ENCODE peak calls at places on chromosomes 1 and 21, in eight cellular contexts. One of them, this sample, is unnamed. For H3K9me3, the result is how much of the 10 kb centered on the place peaks cover.

GRCh38 chr1:165481820-165482532 is 37.0 kb upstream of the RXRG start:
- DNase-seq in colonic mucosa: no peak
- DNase-seq in CD4-positive, alpha-beta T cell: no peak
- DNase-seq in aorta: no peak
- DNase-seq in heart left ventricle: peak
- DNase-seq in A673: peak
- DNase-seq in CD4-positive, alpha-beta memory T cell: no peak
- DNase-seq in AG04450: peak
- DNase-seq in this sample: no peak

GRCh38 chr1:162324391-162324790 is 52.3 kb downstream of the SPATA46 start:
- DNase-seq in CD4-positive, alpha-beta memory T cell: no peak
- DNase-seq in heart left ventricle: no peak
- DNase-seq in A673: no peak
- DNase-seq in aorta: no peak
- DNase-seq in colonic mucosa: no peak
- DNase-seq in AG04450: no peak
- DNase-seq in CD4-positive, alpha-beta T cell: no peak
- DNase-seq in this sample: no peak

GRCh38 chr21:37582613-37583012 is 216.0 kb downstream of the DYRK1A start:
- DNase-seq in colonic mucosa: no peak
- DNase-seq in CD4-positive, alpha-beta memory T cell: no peak
- DNase-seq in aorta: no peak
- DNase-seq in AG04450: peak
- DNase-seq in heart left ventricle: no peak
- DNase-seq in CD4-positive, alpha-beta T cell: no peak
- DNase-seq in A673: peak
- DNase-seq in this sample: no peak

GRCh38 chr1:58035523-58035922 is 511.0 kb downstream of the OMA1 start:
- DNase-seq in aorta: no peak
- DNase-seq in AG04450: no peak
- DNase-seq in colonic mucosa: no peak
- DNase-seq in CD4-positive, alpha-beta T cell: no peak
- DNase-seq in CD4-positive, alpha-beta memory T cell: no peak
- DNase-seq in A673: peak
- DNase-seq in heart left ventricle: no peak
- DNase-seq in this sample: no peak

GRCh38 chr1:193700710-193701355 is 514.4 kb upstream of the B3GALT2 start:
- DNase-seq in heart left ventricle: no peak
- DNase-seq in aorta: no peak
- DNase-seq in CD4-positive, alpha-beta memory T cell: no peak
- DNase-seq in AG04450: no peak
- DNase-seq in CD4-positive, alpha-beta T cell: no peak
- DNase-seq in colonic mucosa: no peak
- DNase-seq in A673: peak
- DNase-seq in this sample: no peak

GRCh38 chr21:17146426-17146825 is 366.4 kb upstream of the CXADR start:
- DNase-seq in heart left ventricle: no peak
- DNase-seq in CD4-positive, alpha-beta T cell: no peak
- DNase-seq in A673: no peak
- DNase-seq in CD4-positive, alpha-beta memory T cell: no peak
- DNase-seq in aorta: no peak
- DNase-seq in AG04450: no peak
- DNase-seq in colonic mucosa: no peak
- DNase-seq in this sample: no peak

GRCh38 chr1:201732351-201732750 is 96.6 kb upstream of the IPO9 start:
- DNase-seq in CD4-positive, alpha-beta T cell: no peak
- DNase-seq in heart left ventricle: no peak
- DNase-seq in A673: no peak
- DNase-seq in aorta: no peak
- DNase-seq in AG04450: no peak
- DNase-seq in colonic mucosa: no peak
- DNase-seq in CD4-positive, alpha-beta memory T cell: no peak
- DNase-seq in this sample: no peak

GRCh38 chr1:209809601-209810000 is 3.7 kb upstream of the IRF6 start:
- DNase-seq in CD4-positive, alpha-beta memory T cell: no peak
- DNase-seq in colonic mucosa: no peak
- DNase-seq in AG04450: no peak
- DNase-seq in A673: no peak
- DNase-seq in heart left ventricle: no peak
- DNase-seq in CD4-positive, alpha-beta T cell: no peak
- DNase-seq in aorta: no peak
- DNase-seq in this sample: no peak

GRCh38 chr1:63746129-63746864 is 27.5 kb upstream of the ROR1 start:
- DNase-seq in CD4-positive, alpha-beta T cell: no peak
- DNase-seq in CD4-positive, alpha-beta memory T cell: no peak
- DNase-seq in heart left ventricle: no peak
- DNase-seq in A673: no peak
- DNase-seq in aorta: peak
- DNase-seq in colonic mucosa: no peak
- DNase-seq in AG04450: peak
- DNase-seq in this sample: no peak

GRCh38 chr1:7558921-7559869 is 211.9 kb upstream of the VAMP3 start:
- DNase-seq in CD4-positive, alpha-beta memory T cell: no peak
- DNase-seq in colonic mucosa: no peak
- DNase-seq in AG04450: no peak
- DNase-seq in aorta: no peak
- DNase-seq in heart left ventricle: peak
- DNase-seq in CD4-positive, alpha-beta T cell: no peak
- DNase-seq in A673: no peak
- DNase-seq in this sample: no peak

GRCh38 chr1:89001510-89001909 is 9.1 kb upstream of the KYAT3 start:
- DNase-seq in CD4-positive, alpha-beta memory T cell: no peak
- DNase-seq in A673: no peak
- DNase-seq in colonic mucosa: no peak
- DNase-seq in heart left ventricle: no peak
- DNase-seq in CD4-positive, alpha-beta T cell: no peak
- DNase-seq in AG04450: no peak
- DNase-seq in aorta: no peak
- DNase-seq in this sample: no peak

GRCh38 chr1:63112155-63112914 is 210.0 kb upstream of the FOXD3 start:
- DNase-seq in aorta: no peak
- DNase-seq in AG04450: no peak
- DNase-seq in CD4-positive, alpha-beta T cell: no peak
- DNase-seq in colonic mucosa: no peak
- DNase-seq in heart left ventricle: no peak
- DNase-seq in CD4-positive, alpha-beta memory T cell: no peak
- DNase-seq in A673: peak
- DNase-seq in this sample: no peak

GRCh38 chr1:169138866-169139670 is 32.6 kb downstream of the ATP1B1 start:
- DNase-seq in CD4-positive, alpha-beta T cell: no peak
- DNase-seq in AG04450: no peak
- DNase-seq in A673: no peak
- DNase-seq in CD4-positive, alpha-beta memory T cell: no peak
- DNase-seq in aorta: no peak
- DNase-seq in heart left ventricle: no peak
- DNase-seq in colonic mucosa: no peak
- DNase-seq in this sample: no peak

GRCh38 chr1:118934706-118935105 is 53.4 kb downstream of the TBX15 start:
- DNase-seq in CD4-positive, alpha-beta memory T cell: no peak
- DNase-seq in CD4-positive, alpha-beta T cell: no peak
- DNase-seq in A673: no peak
- DNase-seq in aorta: no peak
- DNase-seq in heart left ventricle: no peak
- DNase-seq in AG04450: no peak
- DNase-seq in colonic mucosa: no peak
- DNase-seq in this sample: no peak

GRCh38 chr1:47881505-47882442 is 115.4 kb downstream of the TRABD2B start:
- DNase-seq in heart left ventricle: no peak
- DNase-seq in colonic mucosa: no peak
- DNase-seq in CD4-positive, alpha-beta memory T cell: no peak
- DNase-seq in aorta: no peak
- DNase-seq in A673: no peak
- DNase-seq in CD4-positive, alpha-beta T cell: no peak
- DNase-seq in AG04450: no peak
- DNase-seq in this sample: no peak

GRCh38 chr1:234125283-234125682 is 220.8 kb downstream of the SLC35F3 start:
- DNase-seq in aorta: no peak
- DNase-seq in colonic mucosa: peak
- DNase-seq in heart left ventricle: no peak
- DNase-seq in A673: peak
- DNase-seq in AG04450: no peak
- DNase-seq in CD4-positive, alpha-beta memory T cell: no peak
- DNase-seq in CD4-positive, alpha-beta T cell: no peak
- DNase-seq in this sample: no peak

GRCh38 chr1:154158307-154159125 is 3.6 kb upstream of the NUP210L start:
- DNase-seq in A673: no peak
- DNase-seq in CD4-positive, alpha-beta T cell: no peak
- DNase-seq in heart left ventricle: no peak
- DNase-seq in colonic mucosa: no peak
- DNase-seq in aorta: no peak
- DNase-seq in CD4-positive, alpha-beta memory T cell: no peak
- DNase-seq in AG04450: no peak
- DNase-seq in this sample: no peak

GRCh38 chr1:17218939-17219338 is 14.0 kb downstream of the PADI1 start:
- DNase-seq in CD4-positive, alpha-beta memory T cell: no peak
- DNase-seq in heart left ventricle: no peak
- DNase-seq in CD4-positive, alpha-beta T cell: no peak
- DNase-seq in aorta: no peak
- DNase-seq in colonic mucosa: no peak
- DNase-seq in A673: no peak
- DNase-seq in AG04450: no peak
- DNase-seq in this sample: no peak

GRCh38 chr1:154753426-154753825 is 116.7 kb downstream of the KCNN3 start:
- DNase-seq in colonic mucosa: no peak
- DNase-seq in CD4-positive, alpha-beta memory T cell: no peak
- DNase-seq in AG04450: no peak
- DNase-seq in CD4-positive, alpha-beta T cell: no peak
- DNase-seq in aorta: no peak
- DNase-seq in A673: no peak
- DNase-seq in heart left ventricle: no peak
- DNase-seq in this sample: no peak

DNA sequence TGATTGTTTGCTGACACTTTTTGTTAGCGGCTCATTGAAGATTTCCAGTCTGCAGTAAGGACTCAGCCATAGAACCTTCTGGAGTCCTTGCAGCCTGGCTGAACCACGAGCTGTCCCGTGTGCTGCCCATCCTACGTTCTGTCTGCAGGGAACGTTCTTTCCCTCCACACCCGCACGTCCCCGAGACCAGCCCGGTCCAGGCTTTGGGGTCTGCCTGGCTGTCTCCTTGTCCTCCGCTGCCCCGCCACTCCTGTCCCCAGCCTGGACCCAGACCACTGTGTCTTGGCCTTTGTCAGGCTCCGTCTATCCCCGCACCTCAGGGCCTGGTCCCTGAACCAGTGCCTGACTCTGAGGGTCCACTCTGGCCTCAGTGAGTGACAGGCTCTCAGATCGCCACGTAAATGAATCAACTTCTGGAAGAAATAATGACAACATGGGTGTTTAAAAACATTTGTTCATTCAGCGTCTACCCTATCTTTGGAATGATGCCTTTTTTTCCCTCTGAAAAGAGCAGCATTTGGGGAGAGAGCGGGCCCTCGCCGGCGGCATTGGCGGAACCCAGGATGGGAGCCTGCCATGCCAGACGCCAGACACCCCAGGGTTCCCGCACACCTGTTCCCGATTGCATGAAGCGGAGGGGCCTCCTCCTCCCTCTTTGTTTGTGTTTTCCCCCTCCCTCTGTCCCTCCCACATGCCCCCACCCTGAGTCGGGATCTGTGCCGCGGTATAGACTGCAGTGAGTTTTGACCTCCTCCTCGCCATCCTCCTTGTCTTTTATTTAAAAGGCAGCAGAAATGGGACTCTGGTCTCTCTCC is 43.9 kb upstream of the C1orf174 start:
- DNase-seq in CD4-positive, alpha-beta T cell: no peak
- DNase-seq in aorta: no peak
- DNase-seq in A673: no peak
- DNase-seq in heart left ventricle: no peak
- DNase-seq in CD4-positive, alpha-beta memory T cell: no peak
- DNase-seq in AG04450: no peak
- DNase-seq in colonic mucosa: no peak
- DNase-seq in this sample: no peak
- H3K9me3 ChIP-seq in CD4-positive, alpha-beta T cell: under half
- H3K9me3 ChIP-seq in aorta: under half
- H3K9me3 ChIP-seq in A673: under half
- H3K9me3 ChIP-seq in heart left ventricle: under half
- H3K9me3 ChIP-seq in CD4-positive, alpha-beta memory T cell: under half
- H3K9me3 ChIP-seq in AG04450: half or more
- H3K9me3 ChIP-seq in colonic mucosa: under half
- H3K9me3 ChIP-seq in this sample: under half

GRCh38 chr1:238658766-238659165 is 727.6 kb upstream of the CHRM3 start:
- DNase-seq in heart left ventricle: no peak
- DNase-seq in colonic mucosa: no peak
- DNase-seq in A673: no peak
- DNase-seq in CD4-positive, alpha-beta T cell: no peak
- DNase-seq in CD4-positive, alpha-beta memory T cell: no peak
- DNase-seq in aorta: no peak
- DNase-seq in AG04450: no peak
- DNase-seq in this sample: no peak

GRCh38 chr1:238660849-238661248 is 725.5 kb upstream of the CHRM3 start:
- DNase-seq in AG04450: no peak
- DNase-seq in A673: no peak
- DNase-seq in CD4-positive, alpha-beta memory T cell: no peak
- DNase-seq in CD4-positive, alpha-beta T cell: no peak
- DNase-seq in aorta: no peak
- DNase-seq in heart left ventricle: no peak
- DNase-seq in colonic mucosa: no peak
- DNase-seq in this sample: no peak

DNA sequence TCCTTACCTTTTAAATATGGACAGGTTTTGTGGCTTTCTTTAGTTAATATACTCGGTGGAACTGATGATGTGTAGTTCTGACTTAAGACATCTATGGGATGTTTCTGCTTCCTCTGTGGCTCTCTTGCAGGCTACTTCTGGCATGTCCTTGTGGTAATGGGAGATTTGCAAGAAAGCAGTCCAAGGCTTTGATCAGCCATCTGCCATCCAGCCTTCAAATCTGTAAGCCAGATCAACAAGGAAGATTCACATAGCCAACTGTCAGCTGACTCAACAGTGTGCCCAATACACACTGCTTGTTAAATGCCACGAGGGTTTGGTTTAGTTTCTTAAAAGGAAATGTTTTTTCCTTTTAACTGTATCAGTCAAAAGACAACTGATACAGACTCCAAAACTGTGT is 722.2 kb upstream of the CHRM3 start:
- DNase-seq in A673: no peak
- DNase-seq in colonic mucosa: no peak
- DNase-seq in CD4-positive, alpha-beta memory T cell: no peak
- DNase-seq in aorta: no peak
- DNase-seq in AG04450: no peak
- DNase-seq in CD4-positive, alpha-beta T cell: no peak
- DNase-seq in heart left ventricle: no peak
- DNase-seq in this sample: no peak
- H3K9me3 ChIP-seq in A673: under half
- H3K9me3 ChIP-seq in colonic mucosa: under half
- H3K9me3 ChIP-seq in CD4-positive, alpha-beta memory T cell: under half
- H3K9me3 ChIP-seq in aorta: under half
- H3K9me3 ChIP-seq in AG04450: under half
- H3K9me3 ChIP-seq in CD4-positive, alpha-beta T cell: under half
- H3K9me3 ChIP-seq in heart left ventricle: under half
- H3K9me3 ChIP-seq in this sample: under half

GRCh38 chr1:248691567-248692155 is 10.9 kb downstream of the OR14I1 start:
- DNase-seq in heart left ventricle: no peak
- DNase-seq in aorta: no peak
- DNase-seq in CD4-positive, alpha-beta T cell: no peak
- DNase-seq in AG04450: no peak
- DNase-seq in colonic mucosa: no peak
- DNase-seq in A673: no peak
- DNase-seq in CD4-positive, alpha-beta memory T cell: no peak
- DNase-seq in this sample: no peak
- H3K9me3 ChIP-seq in heart left ventricle: under half
- H3K9me3 ChIP-seq in aorta: under half
- H3K9me3 ChIP-seq in CD4-positive, alpha-beta T cell: under half
- H3K9me3 ChIP-seq in AG04450: under half
- H3K9me3 ChIP-seq in colonic mucosa: under half
- H3K9me3 ChIP-seq in A673: under half
- H3K9me3 ChIP-seq in CD4-positive, alpha-beta memory T cell: under half
- H3K9me3 ChIP-seq in this sample: under half

GRCh38 chr1:227576152-227576551 is 12.8 kb downstream of the ZNF678 start:
- DNase-seq in aorta: no peak
- DNase-seq in CD4-positive, alpha-beta T cell: no peak
- DNase-seq in heart left ventricle: no peak
- DNase-seq in AG04450: no peak
- DNase-seq in A673: no peak
- DNase-seq in CD4-positive, alpha-beta memory T cell: no peak
- DNase-seq in colonic mucosa: no peak
- DNase-seq in this sample: no peak
- H3K9me3 ChIP-seq in aorta: under half
- H3K9me3 ChIP-seq in CD4-positive, alpha-beta T cell: under half
- H3K9me3 ChIP-seq in heart left ventricle: under half
- H3K9me3 ChIP-seq in AG04450: under half
- H3K9me3 ChIP-seq in A673: under half
- H3K9me3 ChIP-seq in CD4-positive, alpha-beta memory T cell: under half
- H3K9me3 ChIP-seq in colonic mucosa: under half
- H3K9me3 ChIP-seq in this sample: under half